ENCODE peak calls at places on chromosomes 12 and 14, in six cellular contexts. A, F, W, M, S and D are unnamed samples.

GRCh38 chr12:121578230-121579189 is 2.3 kb downstream of the KDM2B start:
- DNase-seq in A (peak; percentile 14), F (no peak), W (peak; percentile 19), M (no peak), S (no peak), D (no peak)

GRCh38 chr12:52391618-52392002 is 6.2 kb upstream of the KRT84 start:
- DNase-seq in A (no peak), F (no peak), W (no peak), M (peak; percentile 50), S (no peak), D (peak; percentile 36)

GRCh38 chr14:28365510-28365909 is 401.1 kb upstream of the FOXG1 start:
- DNase-seq in A (no peak), F (no peak), W (no peak), M (no peak), S (no peak), D (no peak)

GRCh38 chr12:121738340-121738858 is 25.8 kb downstream of the TMEM120B start:
- DNase-seq in A (no peak), F (no peak), W (no peak), M (no peak), S (no peak), D (no peak)

GRCh38 chr12:113276946-113277500 is 55.8 kb downstream of the TPCN1 start:
- DNase-seq in A (no peak), F (no peak), W (no peak), M (no peak), S (no peak), D (no peak)

GRCh38 chr14:52079239-52079956 is 10.5 kb upstream of the NID2 start:
- DNase-seq in A (peak; percentile 58), F (no peak), W (no peak), M (no peak), S (no peak), D (no peak)

GRCh38 chr14:70698288-70698687 is 56.6 kb downstream of the TTC9 start:
- DNase-seq in A (peak; percentile 31), F (no peak), W (no peak), M (peak; percentile 49), S (peak; percentile 74), D (peak; percentile 46)

GRCh38 chr14:33404054-33404453 is 465.4 kb downstream of the NPAS3 start:
- DNase-seq in A (peak; percentile 97), F (no peak), W (no peak), M (no peak), S (no peak), D (no peak)